ENCODE peak calls at places on chromosomes 7 and 10, in eight cellular contexts. R is NCI-H82; G is ascending aorta; D is stimulated activated naive CD8-positive, alpha-beta T cell treated with anti-CD3 and anti-CD28 coated beads, Interleukin-15, amount 100 ng/mL, for 72 hours; F is NCI-H2081 treated with DMSO at 0.1 percent for 48 hours; H is CD8-positive, alpha-beta T cell; K is AML-193; E is right cardiac atrium. Q is an unnamed sample.

GRCh38 chr10:13404791-13405190 is 56.7 kb upstream of the SEPHS1 start:
- DNase-seq in K (no peak), G (no peak), E (no peak), D (no peak), H (no peak), R (peak; percentile 59), F (no peak), Q (no peak)

GRCh38 chr10:72318383-72319262 is 36.1 kb downstream of the DNAJB12 start:
- DNase-seq in R (no peak), K (no peak), G (no peak), H (no peak), E (no peak), F (no peak), D (no peak), Q (no peak)

GRCh38 chr10:122301811-122302115 is 30.7 kb downstream of the BTBD16 start:
- DNase-seq in E (no peak), R (no peak), G (no peak), D (no peak), H (no peak), F (no peak), K (no peak), Q (no peak)

GRCh38 chr7:131249003-131249402 is 78.7 kb upstream of the MKLN1 start:
- DNase-seq in H (no peak), K (no peak), D (no peak), G (peak; percentile 91), R (no peak), E (peak; percentile 70), F (no peak), Q (no peak)

GRCh38 chr10:131494451-131494850 is 182.9 kb upstream of the TCERG1L start:
- DNase-seq in G (no peak), F (no peak), D (no peak), E (no peak), H (no peak), K (no peak), R (no peak), Q (no peak)

GRCh38 chr10:24513155-24513554 is 210.5 kb downstream of the ARHGAP21 start:
- DNase-seq in D (no peak), E (no peak), K (peak; percentile 14), H (no peak), F (no peak), R (peak; percentile 24), G (no peak), Q (no peak)

GRCh38 chr7:23393636-23394035 is 76.7 kb downstream of the IGF2BP3 start:
- DNase-seq in H (no peak), F (no peak), D (no peak), G (no peak), E (no peak), K (no peak), R (peak; percentile 85), Q (no peak)

GRCh38 chr7:102286237-102287081 is at the start of gene SH2B2:
- DNase-seq in K (peak; percentile 66), H (peak; percentile 48), F (no peak), D (peak; percentile 55), G (peak; percentile 91), R (peak; percentile 75), E (peak; percentile 93), Q (peak; percentile 40)

GRCh38 chr7:100532165-100533022 is 6.6 kb upstream of the AGFG2 start:
- DNase-seq in G (no peak), R (no peak), K (no peak), F (no peak), D (no peak), H (no peak), E (no peak), Q (no peak)

GRCh38 chr7:137957887-137958286 is 44.0 kb downstream of the CREB3L2 start:
- DNase-seq in F (no peak), D (no peak), H (no peak), E (peak; percentile 65), K (no peak), R (no peak), G (peak; percentile 90), Q (no peak)

GRCh38 chr10:124643281-124644009 is 100.7 kb downstream of the FAM53B start:
- DNase-seq in G (no peak), E (peak; percentile 48), K (no peak), H (no peak), R (no peak), F (no peak), D (no peak), Q (no peak)

GRCh38 chr7:25031432-25031831 is 51.5 kb upstream of the OSBPL3 start:
- DNase-seq in G (no peak), D (no peak), K (no peak), R (no peak), H (no peak), E (no peak), F (no peak), Q (no peak)

GRCh38 chr7:132455306-132455705 is 121.0 kb downstream of the PLXNA4 start:
- DNase-seq in F (no peak), R (peak; percentile 8), D (no peak), K (no peak), G (no peak), E (no peak), H (peak; percentile 60), Q (no peak)

GRCh38 chr10:21265622-21266021 is 259.9 kb downstream of the SKIDA1 start:
- DNase-seq in G (no peak), H (no peak), F (no peak), R (no peak), E (no peak), D (no peak), K (no peak), Q (no peak)

GRCh38 chr7:101553018-101553770 is 75.9 kb downstream of the MYL10 start:
- DNase-seq in D (no peak), R (no peak), E (peak; percentile 47), K (no peak), H (no peak), G (peak; percentile 50), F (no peak), Q (no peak)

GRCh38 chr7:1626769-1627168 is 43.3 kb upstream of the ELFN1 start:
- DNase-seq in G (no peak), E (no peak), K (no peak), F (no peak), H (no peak), R (no peak), D (no peak), Q (no peak)

GRCh38 chr7:18877874-18878273 is 239.6 kb downstream of the TWIST1 start:
- DNase-seq in D (no peak), R (no peak), H (no peak), F (no peak), G (no peak), E (no peak), K (no peak), Q (no peak)

GRCh38 chr10:49601857-49602256 is 8.3 kb upstream of the SLC18A3 start:
- DNase-seq in E (no peak), D (no peak), R (no peak), F (no peak), H (no peak), G (peak; percentile 51), K (no peak), Q (no peak)

GRCh38 chr10:77416327-77417135 is 221.1 kb downstream of the KCNMA1 start:
- DNase-seq in R (no peak), K (no peak), H (no peak), E (no peak), F (no peak), G (peak; percentile 74), D (no peak), Q (no peak)

GRCh38 chr10:29649561-29650551 is 15.1 kb upstream of the SVIL start:
- DNase-seq in R (no peak), F (no peak), H (no peak), D (no peak), G (no peak), K (no peak), E (no peak), Q (no peak)

GRCh38 chr10:104028146-104028545 is 57.5 kb downstream of the COL17A1 start:
- DNase-seq in D (no peak), R (peak; percentile 45), H (no peak), G (no peak), F (no peak), E (no peak), K (no peak), Q (no peak)

GRCh38 chr7:35495377-35495776 is 199.6 kb downstream of the HERPUD2 start:
- DNase-seq in E (no peak), F (no peak), K (no peak), D (no peak), G (no peak), H (no peak), R (peak; percentile 71), Q (no peak)

GRCh38 chr10:13990918-13991317 is 339.8 kb downstream of the FRMD4A start:
- DNase-seq in G (peak; percentile 59), R (no peak), E (peak; percentile 79), F (no peak), D (no peak), K (no peak), H (no peak), Q (no peak)

GRCh38 chr7:18916826-18917225 is 200.6 kb downstream of the TWIST1 start:
- DNase-seq in K (no peak), F (no peak), E (no peak), H (no peak), R (no peak), G (no peak), D (no peak), Q (no peak)

GRCh38 chr10:121260383-121260782 is 337.9 kb downstream of the FGFR2 start:
- DNase-seq in G (no peak), R (no peak), F (no peak), D (no peak), K (no peak), E (no peak), H (no peak), Q (no peak)

GRCh38 chr10:100100651-100101525 is 19.2 kb upstream of the CPN1 start:
- DNase-seq in D (no peak), H (no peak), E (no peak), K (no peak), R (peak; percentile 28), F (no peak), G (no peak), Q (no peak)

GRCh38 chr10:47082055-47082784 is 171.0 kb downstream of the PTPN20 start:
- DNase-seq in H (no peak), F (no peak), E (no peak), R (no peak), D (no peak), G (peak; percentile 30), K (no peak), Q (no peak)

Q was measured in SK-N-MC.